ENCODE peak calls at places on chromosomes 6 and 20, in eight cellular contexts. One of them, this sample, is unnamed.

GRCh38 chr6:128979061-128979460 is 96.1 kb downstream of the LAMA2 start:
- DNase-seq in GM23338: no peak
- DNase-seq in B cell: no peak
- DNase-seq in progenitor cell of endocrine pancreas: no peak
- DNase-seq in vagina: no peak
- DNase-seq in lower lobe of right lung: no peak
- DNase-seq in PC-3: no peak
- DNase-seq in bronchial epithelial cell: no peak
- DNase-seq in this sample: no peak

GRCh38 chr20:46699651-46700359 is 9.6 kb upstream of the SLC2A10 start:
- DNase-seq in GM23338: peak; percentile 82
- DNase-seq in B cell: no peak
- DNase-seq in progenitor cell of endocrine pancreas: no peak
- DNase-seq in vagina: no peak
- DNase-seq in lower lobe of right lung: no peak
- DNase-seq in PC-3: peak; percentile 72
- DNase-seq in bronchial epithelial cell: peak; percentile 44
- DNase-seq in this sample: no peak

GRCh38 chr6:30830438-30830837 is 53.9 kb upstream of the DDR1 start:
- DNase-seq in GM23338: no peak
- DNase-seq in B cell: no peak
- DNase-seq in progenitor cell of endocrine pancreas: no peak
- DNase-seq in vagina: no peak
- DNase-seq in lower lobe of right lung: no peak
- DNase-seq in PC-3: no peak
- DNase-seq in bronchial epithelial cell: no peak
- DNase-seq in this sample: no peak

GRCh38 chr6:10559492-10560150 is 38.5 kb downstream of the GCNT2 start:
- DNase-seq in GM23338: no peak
- DNase-seq in B cell: no peak
- DNase-seq in progenitor cell of endocrine pancreas: no peak
- DNase-seq in vagina: no peak
- DNase-seq in lower lobe of right lung: no peak
- DNase-seq in PC-3: no peak
- DNase-seq in bronchial epithelial cell: no peak
- DNase-seq in this sample: no peak

GRCh38 chr6:162271922-162272321 is 455.6 kb downstream of the PRKN start:
- DNase-seq in GM23338: peak; percentile 15
- DNase-seq in B cell: no peak
- DNase-seq in progenitor cell of endocrine pancreas: no peak
- DNase-seq in vagina: no peak
- DNase-seq in lower lobe of right lung: no peak
- DNase-seq in PC-3: no peak
- DNase-seq in bronchial epithelial cell: no peak
- DNase-seq in this sample: no peak

GRCh38 chr6:68226460-68226859 is 408.6 kb upstream of the ADGRB3 start:
- DNase-seq in GM23338: peak; percentile 61
- DNase-seq in B cell: peak; percentile 8
- DNase-seq in progenitor cell of endocrine pancreas: no peak
- DNase-seq in vagina: no peak
- DNase-seq in lower lobe of right lung: no peak
- DNase-seq in PC-3: no peak
- DNase-seq in bronchial epithelial cell: peak; percentile 14
- DNase-seq in this sample: no peak

GRCh38 chr6:131998255-131998982 is 47.2 kb upstream of the CCN2 start:
- DNase-seq in GM23338: no peak
- DNase-seq in B cell: peak; percentile 32
- DNase-seq in progenitor cell of endocrine pancreas: no peak
- DNase-seq in vagina: no peak
- DNase-seq in lower lobe of right lung: no peak
- DNase-seq in PC-3: no peak
- DNase-seq in bronchial epithelial cell: no peak
- DNase-seq in this sample: no peak

GRCh38 chr6:168032383-168032760 is 34.9 kb downstream of the KIF25 start:
- DNase-seq in GM23338: no peak
- DNase-seq in B cell: no peak
- DNase-seq in progenitor cell of endocrine pancreas: no peak
- DNase-seq in vagina: no peak
- DNase-seq in lower lobe of right lung: no peak
- DNase-seq in PC-3: peak; percentile 50
- DNase-seq in bronchial epithelial cell: peak; percentile 43
- DNase-seq in this sample: no peak

GRCh38 chr20:36672991-36673390 is 27.0 kb upstream of the SLA2 start:
- DNase-seq in GM23338: no peak
- DNase-seq in B cell: no peak
- DNase-seq in progenitor cell of endocrine pancreas: no peak
- DNase-seq in vagina: no peak
- DNase-seq in lower lobe of right lung: no peak
- DNase-seq in PC-3: no peak
- DNase-seq in bronchial epithelial cell: no peak
- DNase-seq in this sample: no peak

GRCh38 chr6:6749791-6750434 is 161.4 kb downstream of the LY86 start:
- DNase-seq in GM23338: peak; percentile 53
- DNase-seq in B cell: no peak
- DNase-seq in progenitor cell of endocrine pancreas: no peak
- DNase-seq in vagina: no peak
- DNase-seq in lower lobe of right lung: peak; percentile 74
- DNase-seq in PC-3: peak; percentile 90
- DNase-seq in bronchial epithelial cell: peak; percentile 65
- DNase-seq in this sample: no peak

GRCh38 chr6:1787894-1788293 is 178.2 kb downstream of the FOXC1 start:
- DNase-seq in GM23338: no peak
- DNase-seq in B cell: no peak
- DNase-seq in progenitor cell of endocrine pancreas: no peak
- DNase-seq in vagina: no peak
- DNase-seq in lower lobe of right lung: no peak
- DNase-seq in PC-3: no peak
- DNase-seq in bronchial epithelial cell: peak; percentile 75
- DNase-seq in this sample: no peak

GRCh38 chr6:99151634-99152344 is 197.7 kb downstream of the FAXC start:
- DNase-seq in GM23338: peak; percentile 86
- DNase-seq in B cell: peak; percentile 3
- DNase-seq in progenitor cell of endocrine pancreas: peak; percentile 36
- DNase-seq in vagina: no peak
- DNase-seq in lower lobe of right lung: peak; percentile 48
- DNase-seq in PC-3: peak; percentile 60
- DNase-seq in bronchial epithelial cell: peak; percentile 46
- DNase-seq in this sample: peak; percentile 65

GRCh38 chr20:10447028-10447427 is 11.9 kb downstream of the SLX4IP start:
- DNase-seq in GM23338: no peak
- DNase-seq in B cell: no peak
- DNase-seq in progenitor cell of endocrine pancreas: no peak
- DNase-seq in vagina: no peak
- DNase-seq in lower lobe of right lung: no peak
- DNase-seq in PC-3: peak; percentile 86
- DNase-seq in bronchial epithelial cell: peak; percentile 80
- DNase-seq in this sample: no peak

GRCh38 chr20:10443936-10444335 is 8.8 kb downstream of the SLX4IP start:
- DNase-seq in GM23338: no peak
- DNase-seq in B cell: no peak
- DNase-seq in progenitor cell of endocrine pancreas: no peak
- DNase-seq in vagina: no peak
- DNase-seq in lower lobe of right lung: no peak
- DNase-seq in PC-3: no peak
- DNase-seq in bronchial epithelial cell: no peak
- DNase-seq in this sample: no peak

GRCh38 chr20:10449270-10449669 is 14.2 kb downstream of the SLX4IP start:
- DNase-seq in GM23338: no peak
- DNase-seq in B cell: no peak
- DNase-seq in progenitor cell of endocrine pancreas: no peak
- DNase-seq in vagina: no peak
- DNase-seq in lower lobe of right lung: no peak
- DNase-seq in PC-3: no peak
- DNase-seq in bronchial epithelial cell: peak; percentile 29
- DNase-seq in this sample: no peak

GRCh38 chr20:10448270-10449156 is 13.4 kb downstream of the SLX4IP start:
- DNase-seq in GM23338: no peak
- DNase-seq in B cell: no peak
- DNase-seq in progenitor cell of endocrine pancreas: no peak
- DNase-seq in vagina: no peak
- DNase-seq in lower lobe of right lung: no peak
- DNase-seq in PC-3: no peak
- DNase-seq in bronchial epithelial cell: no peak
- DNase-seq in this sample: no peak

DNA sequence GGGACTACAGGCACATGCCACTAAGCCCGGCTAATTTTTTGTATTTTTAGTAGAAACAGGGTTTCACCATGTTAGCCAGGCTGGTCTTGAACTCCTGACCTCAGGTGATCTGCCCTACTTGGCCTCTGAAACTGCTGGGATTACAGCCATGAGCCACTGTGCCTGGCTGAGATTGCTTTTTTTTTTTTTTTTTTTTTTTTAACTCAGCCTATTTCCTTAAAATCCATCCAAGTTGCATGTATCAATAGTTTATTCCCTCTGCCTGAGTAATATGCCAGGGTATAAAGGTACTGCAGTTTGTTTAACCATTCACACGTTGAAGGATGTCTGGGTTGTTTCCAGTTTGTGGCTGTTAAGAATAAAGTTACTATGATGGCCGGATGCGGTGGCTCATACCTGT is 10.7 kb downstream of the SLX4IP start:
- DNase-seq in GM23338: no peak
- DNase-seq in B cell: no peak
- DNase-seq in progenitor cell of endocrine pancreas: no peak
- DNase-seq in vagina: no peak
- DNase-seq in lower lobe of right lung: no peak
- DNase-seq in PC-3: no peak
- DNase-seq in bronchial epithelial cell: no peak
- DNase-seq in this sample: no peak
- TF ChIP-seq CTCF in GM23338: no peak
- TF ChIP-seq CTCF in B cell: no peak
- TF ChIP-seq CTCF in progenitor cell of endocrine pancreas: no peak
- TF ChIP-seq CTCF in vagina: no peak
- TF ChIP-seq CTCF in lower lobe of right lung: no peak
- TF ChIP-seq CTCF in PC-3: no peak
- TF ChIP-seq CTCF in bronchial epithelial cell: no peak
- TF ChIP-seq CTCF in this sample: no peak

GRCh38 chr20:50730765-50731054 is 670 bp upstream of the PARD6B start:
- DNase-seq in GM23338: no peak
- DNase-seq in B cell: no peak
- DNase-seq in progenitor cell of endocrine pancreas: no peak
- DNase-seq in vagina: no peak
- DNase-seq in lower lobe of right lung: no peak
- DNase-seq in PC-3: no peak
- DNase-seq in bronchial epithelial cell: no peak
- DNase-seq in this sample: no peak

GRCh38 chr20:50731930-50732690 is 730 bp downstream of the PARD6B start:
- DNase-seq in GM23338: peak; percentile 61
- DNase-seq in B cell: no peak
- DNase-seq in progenitor cell of endocrine pancreas: no peak
- DNase-seq in vagina: peak; percentile 82
- DNase-seq in lower lobe of right lung: no peak
- DNase-seq in PC-3: peak; percentile 44
- DNase-seq in bronchial epithelial cell: no peak
- DNase-seq in this sample: no peak

GRCh38 chr20:50729925-50730764 is 1.2 kb upstream of the PARD6B start:
- DNase-seq in GM23338: peak; percentile 61
- DNase-seq in B cell: peak; percentile 26
- DNase-seq in progenitor cell of endocrine pancreas: no peak
- DNase-seq in vagina: peak; percentile 88
- DNase-seq in lower lobe of right lung: no peak
- DNase-seq in PC-3: peak; percentile 37
- DNase-seq in bronchial epithelial cell: no peak
- DNase-seq in this sample: no peak

GRCh38 chr20:50728981-50729874 is 2.2 kb upstream of the PARD6B start:
- DNase-seq in GM23338: no peak
- DNase-seq in B cell: no peak
- DNase-seq in progenitor cell of endocrine pancreas: no peak
- DNase-seq in vagina: peak; percentile 84
- DNase-seq in lower lobe of right lung: peak; percentile 54
- DNase-seq in PC-3: peak; percentile 60
- DNase-seq in bronchial epithelial cell: peak; percentile 95
- DNase-seq in this sample: no peak

GRCh38 chr20:50731055-50731929 is at the start of gene PARD6B:
- DNase-seq in GM23338: peak; percentile 100
- DNase-seq in B cell: peak; percentile 100
- DNase-seq in progenitor cell of endocrine pancreas: peak; percentile 99
- DNase-seq in vagina: peak; percentile 95
- DNase-seq in lower lobe of right lung: peak; percentile 98
- DNase-seq in PC-3: peak; percentile 100
- DNase-seq in bronchial epithelial cell: peak; percentile 96
- DNase-seq in this sample: peak; percentile 97
- TF ChIP-seq CTCF in GM23338: no peak
- TF ChIP-seq CTCF in B cell: no peak
- TF ChIP-seq CTCF in progenitor cell of endocrine pancreas: no peak
- TF ChIP-seq CTCF in vagina: no peak
- TF ChIP-seq CTCF in lower lobe of right lung: no peak
- TF ChIP-seq CTCF in PC-3: no peak
- TF ChIP-seq CTCF in bronchial epithelial cell: peak; percentile 3
- TF ChIP-seq CTCF in this sample: no peak

GRCh38 chr6:66662196-66662595 is 955.2 kb upstream of the EYS start:
- DNase-seq in GM23338: peak; percentile 45
- DNase-seq in B cell: no peak
- DNase-seq in progenitor cell of endocrine pancreas: no peak
- DNase-seq in vagina: no peak
- DNase-seq in lower lobe of right lung: no peak
- DNase-seq in PC-3: peak; percentile 52
- DNase-seq in bronchial epithelial cell: peak; percentile 20
- DNase-seq in this sample: no peak
- TF ChIP-seq CTCF in GM23338: peak; percentile 70
- TF ChIP-seq CTCF in B cell: no peak
- TF ChIP-seq CTCF in progenitor cell of endocrine pancreas: peak; percentile 72
- TF ChIP-seq CTCF in vagina: no peak
- TF ChIP-seq CTCF in lower lobe of right lung: no peak
- TF ChIP-seq CTCF in PC-3: peak; percentile 60
- TF ChIP-seq CTCF in bronchial epithelial cell: peak; percentile 12
- TF ChIP-seq CTCF in this sample: peak; percentile 69

GRCh38 chr6:19210849-19211590 is 626.1 kb upstream of the ID4 start:
- DNase-seq in GM23338: peak; percentile 90
- DNase-seq in B cell: peak; percentile 1
- DNase-seq in progenitor cell of endocrine pancreas: no peak
- DNase-seq in vagina: no peak
- DNase-seq in lower lobe of right lung: no peak
- DNase-seq in PC-3: peak; percentile 5
- DNase-seq in bronchial epithelial cell: no peak
- DNase-seq in this sample: peak; percentile 19
- TF ChIP-seq CTCF in GM23338: peak; percentile 58
- TF ChIP-seq CTCF in B cell: no peak
- TF ChIP-seq CTCF in progenitor cell of endocrine pancreas: peak; percentile 43
- TF ChIP-seq CTCF in vagina: no peak
- TF ChIP-seq CTCF in lower lobe of right lung: no peak
- TF ChIP-seq CTCF in PC-3: peak; percentile 46
- TF ChIP-seq CTCF in bronchial epithelial cell: peak; percentile 19
- TF ChIP-seq CTCF in this sample: peak; percentile 41

This sample was measured in neural crest cell.